ENCODE peak calls at places on chromosomes 7 and 10, in five cellular contexts. A, J, I, U and D are unnamed samples.

GRCh38 chr7:150401861-150402631 is 22.9 kb downstream of the ZNF775 start:
- DNase-seq in A (peak), J (no peak), I (no peak), U (no peak), D (peak)

GRCh38 chr7:123201901-123202300 is 2.1 kb upstream of the SLC13A1 start:
- DNase-seq in A (no peak), J (no peak), I (no peak), U (no peak), D (no peak)

GRCh38 chr10:73941300-73941699 is 30.4 kb downstream of the PLAU start:
- DNase-seq in A (no peak), J (no peak), I (no peak), U (no peak), D (no peak)

GRCh38 chr10:6543431-6544005 is 36.6 kb downstream of the PRKCQ start:
- DNase-seq in A (no peak), J (no peak), I (no peak), U (no peak), D (no peak)

GRCh38 chr7:102425639-102426267 is 7.6 kb upstream of the ORAI2 start:
- DNase-seq in A (no peak), J (no peak), I (no peak), U (peak), D (peak)

GRCh38 chr10:124087672-124088634 is 5.4 kb downstream of the CHST15 start:
- DNase-seq in A (no peak), J (no peak), I (no peak), U (no peak), D (no peak)

GRCh38 chr7:134165266-134165665 is 38.1 kb downstream of the LRGUK start:
- DNase-seq in A (no peak), J (no peak), I (no peak), U (no peak), D (no peak)

GRCh38 chr7:104548861-104549260 is 220.5 kb downstream of the LHFPL3 start:
- DNase-seq in A (no peak), J (peak), I (no peak), U (no peak), D (no peak)

GRCh38 chr7:47170516-47170915 is 411.4 kb downstream of the TNS3 start:
- DNase-seq in A (no peak), J (no peak), I (no peak), U (no peak), D (no peak)

GRCh38 chr10:122163182-122164027 is 107.7 kb upstream of the BTBD16 start:
- DNase-seq in A (peak), J (no peak), I (no peak), U (no peak), D (peak)

GRCh38 chr10:74223755-74224530 is 72.9 kb downstream of the ADK start:
- DNase-seq in A (no peak), J (no peak), I (no peak), U (no peak), D (no peak)

GRCh38 chr7:157519246-157519645 is 182.4 kb downstream of the DNAJB6 start:
- DNase-seq in A (no peak), J (no peak), I (no peak), U (no peak), D (no peak)

GRCh38 chr10:102420443-102420809 is 210 bp upstream of the FBXL15 start:
- DNase-seq in A (no peak), J (peak), I (no peak), U (no peak), D (peak)

DNA sequence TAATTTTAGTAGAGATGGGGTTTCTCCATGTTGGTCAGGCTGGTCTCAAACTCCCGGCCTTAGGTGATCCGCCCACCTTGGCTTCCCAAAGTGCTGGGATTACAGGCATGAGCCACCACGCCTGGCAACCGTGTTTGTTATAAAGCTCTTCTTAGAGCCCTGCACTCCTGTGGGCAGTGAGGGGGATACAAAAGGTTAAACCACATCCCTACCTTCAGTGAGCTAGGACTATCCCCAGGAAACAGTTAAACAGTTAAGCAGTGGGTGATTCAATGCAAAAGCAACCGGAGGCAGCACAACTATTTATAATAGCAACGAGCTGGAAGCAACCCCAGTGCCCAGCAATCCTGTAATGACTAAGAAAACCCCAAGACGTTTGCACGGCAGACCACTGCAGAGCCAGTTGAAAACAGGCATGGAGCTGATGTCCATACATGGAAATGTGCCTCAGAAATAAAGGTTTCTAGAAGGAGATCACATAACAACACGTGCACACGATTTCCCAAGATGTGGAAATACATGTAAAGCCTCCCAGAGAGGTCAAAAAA is 107.2 kb upstream of the LYZL2 start:
- DNase-seq in A (no peak), J (no peak), I (no peak), U (peak), D (no peak)
- TF ChIP-seq ATF2 in A (no peak), J (no peak), I (no peak), U (peak), D (no peak)

GRCh38 chr10:75974080-75974479 is 542.7 kb downstream of the LRMDA start:
- DNase-seq in A (no peak), J (no peak), I (no peak), U (no peak), D (no peak)

GRCh38 chr10:75976681-75977080 is 545.3 kb downstream of the LRMDA start:
- DNase-seq in A (no peak), J (no peak), I (no peak), U (no peak), D (no peak)

GRCh38 chr10:75969031-75969430 is 537.6 kb downstream of the LRMDA start:
- DNase-seq in A (no peak), J (no peak), I (no peak), U (no peak), D (no peak)

GRCh38 chr10:75971402-75972211 is 540.2 kb downstream of the LRMDA start:
- DNase-seq in A (no peak), J (no peak), I (no peak), U (no peak), D (no peak)

GRCh38 chr10:75972494-75973276 is 541.3 kb downstream of the LRMDA start:
- DNase-seq in A (no peak), J (no peak), I (no peak), U (no peak), D (no peak)
- TF ChIP-seq MAX in A (no peak), J (no peak), I (no peak), U (no peak), D (no peak)

DNA sequence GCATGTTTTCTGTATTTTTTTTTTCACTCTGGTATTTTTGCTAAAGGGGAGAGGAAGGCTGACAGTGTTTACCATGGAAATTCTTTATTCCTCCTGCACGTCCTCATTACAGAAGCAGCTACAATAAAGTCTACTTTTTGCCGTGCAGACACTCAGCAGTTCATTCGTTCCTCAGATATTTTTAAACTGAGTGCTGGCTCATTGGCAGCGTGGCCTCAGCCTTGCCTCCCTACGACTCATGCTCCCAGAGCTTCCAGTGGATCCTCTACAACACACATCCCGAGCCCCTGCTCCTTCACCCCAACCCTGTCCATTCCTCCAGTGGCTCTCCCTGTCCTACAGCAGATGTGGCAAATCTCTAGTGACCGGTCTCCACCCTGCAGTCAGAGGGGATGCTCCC is 239.2 kb upstream of the ZMIZ1 start:
- DNase-seq in A (no peak), J (no peak), I (no peak), U (no peak), D (no peak)
- TF ChIP-seq CTCF in A (no peak), J (no peak), I (no peak), U (no peak), D (no peak)

DNA sequence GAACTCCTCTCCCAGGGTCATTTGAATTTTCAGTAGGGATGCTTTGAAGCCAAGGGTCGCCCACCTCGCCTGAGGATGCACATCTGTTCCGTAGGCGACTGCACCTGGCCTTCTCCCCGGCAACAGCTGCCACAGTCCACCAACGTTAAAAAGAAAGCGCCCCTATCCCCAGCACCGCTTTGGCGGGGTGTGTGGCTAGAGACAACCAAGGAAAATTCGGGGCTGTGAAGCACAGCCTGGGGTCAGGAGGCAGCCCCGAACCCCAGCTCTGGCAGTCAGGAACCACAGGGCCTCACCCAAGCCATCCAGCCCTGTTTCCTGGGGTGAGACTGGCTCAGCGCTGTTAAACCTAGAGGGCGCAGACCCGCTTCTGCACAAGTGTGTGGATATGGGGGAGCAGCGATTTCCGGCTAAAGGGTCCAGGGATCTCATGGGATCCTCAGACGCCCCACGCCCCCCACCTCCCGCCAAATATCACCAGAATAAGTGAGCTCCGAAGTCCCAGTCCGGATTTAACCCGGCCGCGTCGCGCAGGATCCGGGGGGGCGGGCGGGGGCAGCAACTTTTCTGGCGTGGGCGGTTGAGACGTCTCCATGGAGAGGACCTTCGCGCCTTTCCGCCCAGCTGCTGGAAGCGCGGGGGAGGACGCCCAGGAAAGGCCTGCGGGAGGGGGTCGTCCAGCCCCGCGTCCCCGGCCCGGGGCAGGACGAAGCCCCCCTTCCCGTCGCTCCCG is 821 bp downstream of the ZC3HAV1L start:
- DNase-seq in A (no peak), J (no peak), I (no peak), U (no peak), D (peak)
- TF ChIP-seq ATF2 in A (no peak), J (no peak), I (no peak), U (no peak), D (no peak)

GRCh38 chr7:93889261-93889660 is 1.3 kb downstream of the TFPI2 start:
- DNase-seq in A (no peak), J (no peak), I (no peak), U (no peak), D (no peak)
- TF ChIP-seq MAX in A (no peak), J (no peak), I (no peak), U (no peak), D (no peak)

GRCh38 chr7:55550010-55550409 is 22.3 kb downstream of the VOPP1 start:
- DNase-seq in A (no peak), J (no peak), I (no peak), U (no peak), D (no peak)
- TF ChIP-seq CTCF in A (peak), J (no peak), I (no peak), U (peak), D (no peak)